ENCODE peak calls at places on chromosomes 5 and 9, in four cellular contexts. D is breast epithelium, I is body of pancreas, C is heart left ventricle. U is an unnamed sample.

GRCh38 chr9:109815366-109815947 is 35.5 kb downstream of the PALM2AKAP2 start:
- DNase-seq in D (no peak), I (no peak), C (no peak), U (no peak)

GRCh38 chr5:62354028-62354874 is 48.2 kb downstream of the KIF2A start:
- DNase-seq in D (no peak), I (peak; percentile 31), C (no peak), U (no peak)

GRCh38 chr5:124021066-124021641 is 509.2 kb downstream of the CSNK1G3 start:
- DNase-seq in D (no peak), I (no peak), C (no peak), U (no peak)

GRCh38 chr5:124057161-124057814 is 545.3 kb downstream of the CSNK1G3 start:
- DNase-seq in D (peak; percentile 35), I (peak; percentile 81), C (peak; percentile 50), U (peak; percentile 55)

GRCh38 chr9:127207734-127208410 is 56.7 kb upstream of the GARNL3 start:
- DNase-seq in D (no peak), I (no peak), C (no peak), U (no peak)

GRCh38 chr5:43038523-43038989 is 1.6 kb downstream of the ANXA2R start:
- DNase-seq in D (no peak), I (no peak), C (no peak), U (no peak)

GRCh38 chr9:129398901-129399300 is 220.8 kb upstream of the IER5L start:
- DNase-seq in D (no peak), I (peak; percentile 6), C (peak; percentile 31), U (no peak)

GRCh38 chr9:76868897-76869296 is 37.0 kb downstream of the PRUNE2 start:
- DNase-seq in D (no peak), I (no peak), C (no peak), U (no peak)

GRCh38 chr5:142151436-142152382 is 43.1 kb downstream of the NDFIP1 start:
- DNase-seq in D (peak; percentile 36), I (peak; percentile 40), C (no peak), U (no peak)

GRCh38 chr5:101531031-101531430 is 627.9 kb upstream of the ST8SIA4 start:
- DNase-seq in D (no peak), I (no peak), C (no peak), U (no peak)

GRCh38 chr5:180139731-180140626 is 68.4 kb upstream of the RNF130 start:
- DNase-seq in D (peak; percentile 10), I (no peak), C (no peak), U (peak; percentile 40)

GRCh38 chr5:7850533-7851239 is at the start of gene CFAP90:
- DNase-seq in D (no peak), I (peak; percentile 75), C (peak; percentile 71), U (peak; percentile 80)

GRCh38 chr5:173283318-173284288 is 44.6 kb downstream of the STC2 start:
- DNase-seq in D (peak; percentile 30), I (peak; percentile 77), C (peak; percentile 87), U (no peak)

GRCh38 chr5:127492854-127493738 is 24.3 kb upstream of the PRRC1 start:
- DNase-seq in D (no peak), I (no peak), C (no peak), U (no peak)

GRCh38 chr5:148989567-148989966 is 73.3 kb downstream of the SH3TC2 start:
- DNase-seq in D (no peak), I (no peak), C (no peak), U (no peak)

GRCh38 chr9:126113756-126114408 is 212.7 kb upstream of the MVB12B start:
- DNase-seq in D (no peak), I (no peak), C (no peak), U (peak; percentile 74)

GRCh38 chr9:92714787-92715487 is 45.0 kb upstream of the IPPK start:
- DNase-seq in D (no peak), I (no peak), C (peak; percentile 77), U (peak; percentile 72)

GRCh38 chr5:178310130-178310865 is 77.7 kb upstream of the PHYKPL start:
- DNase-seq in D (no peak), I (peak; percentile 4), C (no peak), U (peak; percentile 48)

GRCh38 chr5:160418561-160419457 is at the start of gene SLU7:
- DNase-seq in D (peak; percentile 92), I (peak; percentile 96), C (peak; percentile 96), U (peak; percentile 97)

GRCh38 chr5:128782446-128782845 is 182.8 kb upstream of the SLC27A6 start:
- DNase-seq in D (peak; percentile 79), I (peak; percentile 84), C (peak; percentile 55), U (peak; percentile 74)

GRCh38 chr9:98091735-98092632 is 27.0 kb downstream of the TRIM14 start:
- DNase-seq in D (no peak), I (no peak), C (no peak), U (peak; percentile 44)

GRCh38 chr5:65066385-65066784 is 297.7 kb downstream of the CWC27 start:
- DNase-seq in D (peak; percentile 69), I (no peak), C (no peak), U (no peak)

GRCh38 chr9:101325053-101325452 is 59.8 kb downstream of the BAAT start:
- DNase-seq in D (no peak), I (no peak), C (no peak), U (no peak)

GRCh38 chr5:149817539-149817938 is 87.4 kb downstream of the PPARGC1B start:
- DNase-seq in D (no peak), I (no peak), C (no peak), U (no peak)

GRCh38 chr5:12870870-12871539 is 966.8 kb upstream of the CTNND2 start:
- DNase-seq in D (no peak), I (no peak), C (no peak), U (no peak)

GRCh38 chr5:179322071-179323025 is 22.9 kb downstream of the ADAMTS2 start:
- DNase-seq in D (no peak), I (peak; percentile 12), C (peak; percentile 56), U (peak; percentile 78)

GRCh38 chr5:131974622-131974955 is 29.1 kb upstream of the MEIKIN start:
- DNase-seq in D (no peak), I (no peak), C (no peak), U (peak; percentile 58)

GRCh38 chr9:127955294-127956015 is 17.8 kb upstream of the DPM2 start:
- DNase-seq in D (peak; percentile 97), I (peak; percentile 97), C (no peak), U (peak; percentile 89)

GRCh38 chr5:35813456-35813855 is 43.2 kb upstream of the IL7R start:
- DNase-seq in D (no peak), I (no peak), C (no peak), U (no peak)

GRCh38 chr9:19994296-19994695 is 205.5 kb upstream of the SLC24A2 start:
- DNase-seq in D (no peak), I (no peak), C (no peak), U (no peak)

GRCh38 chr5:912356-913091 is 19.8 kb downstream of the TRIP13 start:
- DNase-seq in D (peak; percentile 32), I (peak; percentile 8), C (no peak), U (no peak)

GRCh38 chr9:113851860-113852259 is 24.2 kb upstream of the ZNF618 start:
- DNase-seq in D (no peak), I (no peak), C (no peak), U (no peak)

GRCh38 chr9:79233542-79233941 is 338.2 kb upstream of the TLE4 start:
- DNase-seq in D (no peak), I (no peak), C (no peak), U (no peak)

GRCh38 chr5:171868236-171868635 is 82.6 kb downstream of the SMIM23 start:
- DNase-seq in D (no peak), I (no peak), C (no peak), U (no peak)

DNA sequence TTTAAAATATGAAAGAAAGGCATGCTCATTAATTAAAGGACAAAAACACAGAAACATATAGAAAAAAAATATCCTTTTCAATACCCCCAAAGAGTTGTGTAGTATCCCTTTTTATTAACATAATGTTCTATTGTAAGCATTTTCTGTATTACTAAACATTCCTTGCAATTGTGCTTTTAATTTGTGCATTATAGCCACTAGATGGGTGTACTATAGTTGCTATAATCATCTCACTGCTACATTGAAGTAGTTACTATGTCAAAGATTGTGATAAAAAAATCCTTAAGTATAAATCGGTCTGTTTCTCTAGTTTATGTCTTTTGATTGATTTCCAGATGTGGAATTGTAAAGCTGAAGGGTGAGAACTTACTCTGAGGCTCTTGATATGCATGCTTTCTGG is 21.4 kb downstream of the FREM1 start:
- DNase-seq in D (no peak), I (no peak), C (no peak), U (no peak)
- H3K4me1 ChIP-seq in D (no peaks in the 10 kb centered on the region), I (peaks cover 22% of the 10 kb centered on the region), C (no peaks in the 10 kb centered on the region), U (no peaks in the 10 kb centered on the region)

GRCh38 chr5:34583167-34583566 is 73.0 kb upstream of the RAI14 start:
- DNase-seq in D (no peak), I (no peak), C (no peak), U (no peak)

GRCh38 chr5:34584165-34584564 is 72.0 kb upstream of the RAI14 start:
- DNase-seq in D (no peak), I (no peak), C (no peak), U (no peak)

GRCh38 chr5:34587355-34588241 is 68.5 kb upstream of the RAI14 start:
- DNase-seq in D (no peak), I (no peak), C (no peak), U (no peak)

GRCh38 chr5:34586117-34586885 is 69.8 kb upstream of the RAI14 start:
- DNase-seq in D (no peak), I (peak; percentile 29), C (no peak), U (no peak)

GRCh38 chr5:34585601-34586104 is 70.5 kb upstream of the RAI14 start:
- DNase-seq in D (no peak), I (peak; percentile 75), C (no peak), U (no peak)
- TF ChIP-seq POLR2A in D (no peak), I (peak; percentile 60), C (no peak), U (no peak)

GRCh38 chr5:176536902-176537607 is at the start of gene RNF44:
- DNase-seq in D (peak; percentile 98), I (peak; percentile 96), C (peak; percentile 99), U (peak; percentile 99)

GRCh38 chr5:176536132-176536901 is 885 bp downstream of the RNF44 start:
- DNase-seq in D (peak; percentile 59), I (peak; percentile 74), C (peak; percentile 89), U (peak; percentile 93)

GRCh38 chr5:176535101-176535654 is 2.0 kb downstream of the RNF44 start:
- DNase-seq in D (no peak), I (no peak), C (no peak), U (no peak)

GRCh38 chr5:176534640-176535039 is 2.6 kb downstream of the RNF44 start:
- DNase-seq in D (no peak), I (peak; percentile 54), C (no peak), U (no peak)

GRCh38 chr5:176535655-176536131 is 1.5 kb downstream of the RNF44 start:
- DNase-seq in D (no peak), I (no peak), C (no peak), U (no peak)
- H3K4me1 ChIP-seq in D (peaks cover 11% of the 10 kb centered on the region), I (peaks cover 55% of the 10 kb centered on the region), C (peaks cover 41% of the 10 kb centered on the region), U (peaks cover 70% of the 10 kb centered on the region)

GRCh38 chr5:166899343-166899742 is 1392.1 kb upstream of the WWC1 start:
- DNase-seq in D (no peak), I (no peak), C (no peak), U (no peak)
- TF ChIP-seq POLR2A in D (no peak), I (no peak), C (no peak), U (no peak)

U was measured in suprapubic skin.